ENCODE peak calls at places on chromosomes 13 and 19, in eight cellular contexts. One of them, this sample, is unnamed.

GRCh38 chr19:50449236-50449899 is 16.7 kb downstream of the MYBPC2 start:
- DNase-seq in coronary artery: no peak
- DNase-seq in T-helper 1 cell: no peak
- DNase-seq in LNCaP clone FGC: no peak
- DNase-seq in neuronal stem cell: no peak
- DNase-seq in stimulated activated CD8-positive, alpha-beta memory T cell treated with anti-CD3 and anti-CD28 coated beads, Interleukin-2, amount 100 ng/mL, for 48 hours: no peak
- DNase-seq in effector CD4-positive, alpha-beta T cell: no peak
- DNase-seq in pulmonary artery endothelial cell: no peak
- DNase-seq in this sample: no peak

GRCh38 chr13:110023729-110024645 is 237.6 kb upstream of the IRS2 start:
- DNase-seq in coronary artery: peak
- DNase-seq in T-helper 1 cell: no peak
- DNase-seq in LNCaP clone FGC: no peak
- DNase-seq in neuronal stem cell: no peak
- DNase-seq in stimulated activated CD8-positive, alpha-beta memory T cell treated with anti-CD3 and anti-CD28 coated beads, Interleukin-2, amount 100 ng/mL, for 48 hours: no peak
- DNase-seq in effector CD4-positive, alpha-beta T cell: no peak
- DNase-seq in pulmonary artery endothelial cell: no peak
- DNase-seq in this sample: no peak

GRCh38 chr13:113002206-113002821 is 33.3 kb downstream of the MCF2L start:
- DNase-seq in coronary artery: no peak
- DNase-seq in T-helper 1 cell: no peak
- DNase-seq in LNCaP clone FGC: no peak
- DNase-seq in neuronal stem cell: peak
- DNase-seq in stimulated activated CD8-positive, alpha-beta memory T cell treated with anti-CD3 and anti-CD28 coated beads, Interleukin-2, amount 100 ng/mL, for 48 hours: no peak
- DNase-seq in effector CD4-positive, alpha-beta T cell: no peak
- DNase-seq in pulmonary artery endothelial cell: no peak
- DNase-seq in this sample: no peak

GRCh38 chr13:44384778-44385177 is 11.2 kb downstream of the SERP2 start:
- DNase-seq in coronary artery: no peak
- DNase-seq in T-helper 1 cell: no peak
- DNase-seq in LNCaP clone FGC: no peak
- DNase-seq in neuronal stem cell: no peak
- DNase-seq in stimulated activated CD8-positive, alpha-beta memory T cell treated with anti-CD3 and anti-CD28 coated beads, Interleukin-2, amount 100 ng/mL, for 48 hours: no peak
- DNase-seq in effector CD4-positive, alpha-beta T cell: no peak
- DNase-seq in pulmonary artery endothelial cell: no peak
- DNase-seq in this sample: no peak

GRCh38 chr13:94073006-94073744 is 406.3 kb downstream of the DCT start:
- DNase-seq in coronary artery: no peak
- DNase-seq in T-helper 1 cell: no peak
- DNase-seq in LNCaP clone FGC: peak
- DNase-seq in neuronal stem cell: no peak
- DNase-seq in stimulated activated CD8-positive, alpha-beta memory T cell treated with anti-CD3 and anti-CD28 coated beads, Interleukin-2, amount 100 ng/mL, for 48 hours: no peak
- DNase-seq in effector CD4-positive, alpha-beta T cell: no peak
- DNase-seq in pulmonary artery endothelial cell: no peak
- DNase-seq in this sample: no peak

GRCh38 chr19:6210721-6211600 is 68.8 kb downstream of the MLLT1 start:
- DNase-seq in coronary artery: no peak
- DNase-seq in T-helper 1 cell: no peak
- DNase-seq in LNCaP clone FGC: no peak
- DNase-seq in neuronal stem cell: no peak
- DNase-seq in stimulated activated CD8-positive, alpha-beta memory T cell treated with anti-CD3 and anti-CD28 coated beads, Interleukin-2, amount 100 ng/mL, for 48 hours: no peak
- DNase-seq in effector CD4-positive, alpha-beta T cell: no peak
- DNase-seq in pulmonary artery endothelial cell: no peak
- DNase-seq in this sample: no peak

GRCh38 chr13:111181977-111182376 is 66.9 kb downstream of the ARHGEF7 start:
- DNase-seq in coronary artery: no peak
- DNase-seq in T-helper 1 cell: no peak
- DNase-seq in LNCaP clone FGC: no peak
- DNase-seq in neuronal stem cell: no peak
- DNase-seq in stimulated activated CD8-positive, alpha-beta memory T cell treated with anti-CD3 and anti-CD28 coated beads, Interleukin-2, amount 100 ng/mL, for 48 hours: no peak
- DNase-seq in effector CD4-positive, alpha-beta T cell: no peak
- DNase-seq in pulmonary artery endothelial cell: no peak
- DNase-seq in this sample: no peak

GRCh38 chr13:22801402-22802003 is 379.3 kb upstream of the SGCG start:
- DNase-seq in coronary artery: no peak
- DNase-seq in T-helper 1 cell: no peak
- DNase-seq in LNCaP clone FGC: no peak
- DNase-seq in neuronal stem cell: no peak
- DNase-seq in stimulated activated CD8-positive, alpha-beta memory T cell treated with anti-CD3 and anti-CD28 coated beads, Interleukin-2, amount 100 ng/mL, for 48 hours: no peak
- DNase-seq in effector CD4-positive, alpha-beta T cell: no peak
- DNase-seq in pulmonary artery endothelial cell: no peak
- DNase-seq in this sample: no peak

GRCh38 chr13:113148940-113149503 is 9.4 kb upstream of the PROZ start:
- DNase-seq in coronary artery: peak
- DNase-seq in T-helper 1 cell: no peak
- DNase-seq in LNCaP clone FGC: no peak
- DNase-seq in neuronal stem cell: no peak
- DNase-seq in stimulated activated CD8-positive, alpha-beta memory T cell treated with anti-CD3 and anti-CD28 coated beads, Interleukin-2, amount 100 ng/mL, for 48 hours: no peak
- DNase-seq in effector CD4-positive, alpha-beta T cell: no peak
- DNase-seq in pulmonary artery endothelial cell: no peak
- DNase-seq in this sample: no peak

GRCh38 chr13:48862572-48862971 is 113.1 kb upstream of the FNDC3A start:
- DNase-seq in coronary artery: no peak
- DNase-seq in T-helper 1 cell: no peak
- DNase-seq in LNCaP clone FGC: no peak
- DNase-seq in neuronal stem cell: no peak
- DNase-seq in stimulated activated CD8-positive, alpha-beta memory T cell treated with anti-CD3 and anti-CD28 coated beads, Interleukin-2, amount 100 ng/mL, for 48 hours: no peak
- DNase-seq in effector CD4-positive, alpha-beta T cell: no peak
- DNase-seq in pulmonary artery endothelial cell: no peak
- DNase-seq in this sample: no peak

GRCh38 chr13:21040120-21040834 is 21.1 kb downstream of the LATS2 start:
- DNase-seq in coronary artery: no peak
- DNase-seq in T-helper 1 cell: no peak
- DNase-seq in LNCaP clone FGC: no peak
- DNase-seq in neuronal stem cell: no peak
- DNase-seq in stimulated activated CD8-positive, alpha-beta memory T cell treated with anti-CD3 and anti-CD28 coated beads, Interleukin-2, amount 100 ng/mL, for 48 hours: no peak
- DNase-seq in effector CD4-positive, alpha-beta T cell: no peak
- DNase-seq in pulmonary artery endothelial cell: no peak
- DNase-seq in this sample: no peak

GRCh38 chr19:58380037-58380735 is 644 bp downstream of the ZNF837 start:
- DNase-seq in coronary artery: no peak
- DNase-seq in T-helper 1 cell: no peak
- DNase-seq in LNCaP clone FGC: no peak
- DNase-seq in neuronal stem cell: no peak
- DNase-seq in stimulated activated CD8-positive, alpha-beta memory T cell treated with anti-CD3 and anti-CD28 coated beads, Interleukin-2, amount 100 ng/mL, for 48 hours: no peak
- DNase-seq in effector CD4-positive, alpha-beta T cell: no peak
- DNase-seq in pulmonary artery endothelial cell: no peak
- DNase-seq in this sample: no peak

GRCh38 chr19:5131031-5131865 is 162.3 kb downstream of the KDM4B start:
- DNase-seq in coronary artery: no peak
- DNase-seq in T-helper 1 cell: no peak
- DNase-seq in LNCaP clone FGC: no peak
- DNase-seq in neuronal stem cell: no peak
- DNase-seq in stimulated activated CD8-positive, alpha-beta memory T cell treated with anti-CD3 and anti-CD28 coated beads, Interleukin-2, amount 100 ng/mL, for 48 hours: peak
- DNase-seq in effector CD4-positive, alpha-beta T cell: no peak
- DNase-seq in pulmonary artery endothelial cell: no peak
- DNase-seq in this sample: no peak

GRCh38 chr19:1825909-1826556 is 14.0 kb upstream of the ATP8B3 start:
- DNase-seq in coronary artery: no peak
- DNase-seq in T-helper 1 cell: peak
- DNase-seq in LNCaP clone FGC: peak
- DNase-seq in neuronal stem cell: peak
- DNase-seq in stimulated activated CD8-positive, alpha-beta memory T cell treated with anti-CD3 and anti-CD28 coated beads, Interleukin-2, amount 100 ng/mL, for 48 hours: peak
- DNase-seq in effector CD4-positive, alpha-beta T cell: peak
- DNase-seq in pulmonary artery endothelial cell: no peak
- DNase-seq in this sample: peak

This sample was measured in MM.1S.